ENCODE peak calls at places on chromosomes 3 and 15, in eight cellular contexts. One of them, this sample, is unnamed.

GRCh38 chr15:40006003-40006402 is 33.0 kb downstream of the SRP14 start:
- DNase-seq in activated naive CD8-positive, alpha-beta T cell treated with anti-CD3 and anti-CD28 coated beads, Interleukin-2, amount 50 U/mL, for 24 hours: no peak
- DNase-seq in CD8-positive, alpha-beta memory T cell: no peak
- DNase-seq in sigmoid colon: no peak
- DNase-seq in anterior cingulate cortex: no peak
- DNase-seq in transverse colon: no peak
- DNase-seq in hippocampal formation: no peak
- DNase-seq in activated naive CD4-positive, alpha-beta T cell: no peak
- DNase-seq in this sample: no peak

GRCh38 chr3:61053781-61054496 is 197.3 kb downstream of the FHIT start:
- DNase-seq in activated naive CD8-positive, alpha-beta T cell treated with anti-CD3 and anti-CD28 coated beads, Interleukin-2, amount 50 U/mL, for 24 hours: no peak
- DNase-seq in CD8-positive, alpha-beta memory T cell: no peak
- DNase-seq in sigmoid colon: no peak
- DNase-seq in anterior cingulate cortex: no peak
- DNase-seq in transverse colon: no peak
- DNase-seq in hippocampal formation: no peak
- DNase-seq in activated naive CD4-positive, alpha-beta T cell: no peak
- DNase-seq in this sample: peak

GRCh38 chr3:36991923-36992805 is 767 bp downstream of the EPM2AIP1 start:
- DNase-seq in activated naive CD8-positive, alpha-beta T cell treated with anti-CD3 and anti-CD28 coated beads, Interleukin-2, amount 50 U/mL, for 24 hours: peak
- DNase-seq in CD8-positive, alpha-beta memory T cell: no peak
- DNase-seq in sigmoid colon: peak
- DNase-seq in anterior cingulate cortex: no peak
- DNase-seq in transverse colon: peak
- DNase-seq in hippocampal formation: no peak
- DNase-seq in activated naive CD4-positive, alpha-beta T cell: no peak
- DNase-seq in this sample: no peak

GRCh38 chr3:150238995-150239612 is 169.0 kb upstream of the TSC22D2 start:
- DNase-seq in activated naive CD8-positive, alpha-beta T cell treated with anti-CD3 and anti-CD28 coated beads, Interleukin-2, amount 50 U/mL, for 24 hours: no peak
- DNase-seq in CD8-positive, alpha-beta memory T cell: no peak
- DNase-seq in sigmoid colon: no peak
- DNase-seq in anterior cingulate cortex: no peak
- DNase-seq in transverse colon: peak
- DNase-seq in hippocampal formation: no peak
- DNase-seq in activated naive CD4-positive, alpha-beta T cell: no peak
- DNase-seq in this sample: peak

GRCh38 chr3:150697646-150698045 is 6.1 kb downstream of the ERICH6 start:
- DNase-seq in activated naive CD8-positive, alpha-beta T cell treated with anti-CD3 and anti-CD28 coated beads, Interleukin-2, amount 50 U/mL, for 24 hours: no peak
- DNase-seq in CD8-positive, alpha-beta memory T cell: no peak
- DNase-seq in sigmoid colon: no peak
- DNase-seq in anterior cingulate cortex: no peak
- DNase-seq in transverse colon: no peak
- DNase-seq in hippocampal formation: no peak
- DNase-seq in activated naive CD4-positive, alpha-beta T cell: no peak
- DNase-seq in this sample: no peak

GRCh38 chr15:43515731-43516130 is 1.7 kb upstream of the MAP1A start:
- DNase-seq in activated naive CD8-positive, alpha-beta T cell treated with anti-CD3 and anti-CD28 coated beads, Interleukin-2, amount 50 U/mL, for 24 hours: no peak
- DNase-seq in CD8-positive, alpha-beta memory T cell: no peak
- DNase-seq in sigmoid colon: no peak
- DNase-seq in anterior cingulate cortex: no peak
- DNase-seq in transverse colon: no peak
- DNase-seq in hippocampal formation: no peak
- DNase-seq in activated naive CD4-positive, alpha-beta T cell: no peak
- DNase-seq in this sample: no peak

GRCh38 chr15:70435369-70435768 is 328.0 kb downstream of the UACA start:
- DNase-seq in activated naive CD8-positive, alpha-beta T cell treated with anti-CD3 and anti-CD28 coated beads, Interleukin-2, amount 50 U/mL, for 24 hours: no peak
- DNase-seq in CD8-positive, alpha-beta memory T cell: no peak
- DNase-seq in sigmoid colon: no peak
- DNase-seq in anterior cingulate cortex: no peak
- DNase-seq in transverse colon: peak
- DNase-seq in hippocampal formation: no peak
- DNase-seq in activated naive CD4-positive, alpha-beta T cell: no peak
- DNase-seq in this sample: no peak

GRCh38 chr3:14461748-14462324 is 59.4 kb downstream of the SLC6A6 start:
- DNase-seq in activated naive CD8-positive, alpha-beta T cell treated with anti-CD3 and anti-CD28 coated beads, Interleukin-2, amount 50 U/mL, for 24 hours: no peak
- DNase-seq in CD8-positive, alpha-beta memory T cell: peak
- DNase-seq in sigmoid colon: no peak
- DNase-seq in anterior cingulate cortex: peak
- DNase-seq in transverse colon: peak
- DNase-seq in hippocampal formation: peak
- DNase-seq in activated naive CD4-positive, alpha-beta T cell: no peak
- DNase-seq in this sample: peak

GRCh38 chr15:38818156-38818745 is 253.6 kb upstream of the RASGRP1 start:
- DNase-seq in activated naive CD8-positive, alpha-beta T cell treated with anti-CD3 and anti-CD28 coated beads, Interleukin-2, amount 50 U/mL, for 24 hours: no peak
- DNase-seq in CD8-positive, alpha-beta memory T cell: no peak
- DNase-seq in sigmoid colon: peak
- DNase-seq in anterior cingulate cortex: peak
- DNase-seq in transverse colon: no peak
- DNase-seq in hippocampal formation: no peak
- DNase-seq in activated naive CD4-positive, alpha-beta T cell: no peak
- DNase-seq in this sample: no peak

GRCh38 chr3:145313751-145314150 is 847.2 kb downstream of the PLOD2 start:
- DNase-seq in activated naive CD8-positive, alpha-beta T cell treated with anti-CD3 and anti-CD28 coated beads, Interleukin-2, amount 50 U/mL, for 24 hours: no peak
- DNase-seq in CD8-positive, alpha-beta memory T cell: no peak
- DNase-seq in sigmoid colon: no peak
- DNase-seq in anterior cingulate cortex: no peak
- DNase-seq in transverse colon: no peak
- DNase-seq in hippocampal formation: no peak
- DNase-seq in activated naive CD4-positive, alpha-beta T cell: no peak
- DNase-seq in this sample: no peak

GRCh38 chr15:46709461-46709860 is 1007.8 kb upstream of the SEMA6D start:
- DNase-seq in activated naive CD8-positive, alpha-beta T cell treated with anti-CD3 and anti-CD28 coated beads, Interleukin-2, amount 50 U/mL, for 24 hours: no peak
- DNase-seq in CD8-positive, alpha-beta memory T cell: no peak
- DNase-seq in sigmoid colon: no peak
- DNase-seq in anterior cingulate cortex: no peak
- DNase-seq in transverse colon: no peak
- DNase-seq in hippocampal formation: no peak
- DNase-seq in activated naive CD4-positive, alpha-beta T cell: no peak
- DNase-seq in this sample: no peak

GRCh38 chr3:48993834-48994233 is 3.8 kb downstream of the P4HTM start:
- DNase-seq in activated naive CD8-positive, alpha-beta T cell treated with anti-CD3 and anti-CD28 coated beads, Interleukin-2, amount 50 U/mL, for 24 hours: no peak
- DNase-seq in CD8-positive, alpha-beta memory T cell: no peak
- DNase-seq in sigmoid colon: no peak
- DNase-seq in anterior cingulate cortex: no peak
- DNase-seq in transverse colon: no peak
- DNase-seq in hippocampal formation: no peak
- DNase-seq in activated naive CD4-positive, alpha-beta T cell: no peak
- DNase-seq in this sample: no peak

GRCh38 chr3:137163958-137164357 is 206.2 kb downstream of the IL20RB start:
- DNase-seq in activated naive CD8-positive, alpha-beta T cell treated with anti-CD3 and anti-CD28 coated beads, Interleukin-2, amount 50 U/mL, for 24 hours: no peak
- DNase-seq in CD8-positive, alpha-beta memory T cell: no peak
- DNase-seq in sigmoid colon: no peak
- DNase-seq in anterior cingulate cortex: no peak
- DNase-seq in transverse colon: no peak
- DNase-seq in hippocampal formation: no peak
- DNase-seq in activated naive CD4-positive, alpha-beta T cell: no peak
- DNase-seq in this sample: no peak

GRCh38 chr3:190038050-190038631 is 82.6 kb downstream of the P3H2 start:
- DNase-seq in activated naive CD8-positive, alpha-beta T cell treated with anti-CD3 and anti-CD28 coated beads, Interleukin-2, amount 50 U/mL, for 24 hours: no peak
- DNase-seq in CD8-positive, alpha-beta memory T cell: no peak
- DNase-seq in sigmoid colon: peak
- DNase-seq in anterior cingulate cortex: no peak
- DNase-seq in transverse colon: peak
- DNase-seq in hippocampal formation: no peak
- DNase-seq in activated naive CD4-positive, alpha-beta T cell: no peak
- DNase-seq in this sample: peak

GRCh38 chr3:16942955-16943354 is 58.2 kb downstream of the PLCL2 start:
- DNase-seq in activated naive CD8-positive, alpha-beta T cell treated with anti-CD3 and anti-CD28 coated beads, Interleukin-2, amount 50 U/mL, for 24 hours: no peak
- DNase-seq in CD8-positive, alpha-beta memory T cell: no peak
- DNase-seq in sigmoid colon: no peak
- DNase-seq in anterior cingulate cortex: no peak
- DNase-seq in transverse colon: no peak
- DNase-seq in hippocampal formation: no peak
- DNase-seq in activated naive CD4-positive, alpha-beta T cell: no peak
- DNase-seq in this sample: no peak

GRCh38 chr3:99534951-99535704 is 103.3 kb upstream of the COL8A1 start:
- DNase-seq in activated naive CD8-positive, alpha-beta T cell treated with anti-CD3 and anti-CD28 coated beads, Interleukin-2, amount 50 U/mL, for 24 hours: no peak
- DNase-seq in CD8-positive, alpha-beta memory T cell: no peak
- DNase-seq in sigmoid colon: no peak
- DNase-seq in anterior cingulate cortex: no peak
- DNase-seq in transverse colon: no peak
- DNase-seq in hippocampal formation: no peak
- DNase-seq in activated naive CD4-positive, alpha-beta T cell: no peak
- DNase-seq in this sample: no peak

GRCh38 chr15:84099181-84099580 is 136.4 kb upstream of the GOLGA6L4 start:
- DNase-seq in activated naive CD8-positive, alpha-beta T cell treated with anti-CD3 and anti-CD28 coated beads, Interleukin-2, amount 50 U/mL, for 24 hours: no peak
- DNase-seq in CD8-positive, alpha-beta memory T cell: no peak
- DNase-seq in sigmoid colon: no peak
- DNase-seq in anterior cingulate cortex: no peak
- DNase-seq in transverse colon: peak
- DNase-seq in hippocampal formation: no peak
- DNase-seq in activated naive CD4-positive, alpha-beta T cell: no peak
- DNase-seq in this sample: peak

GRCh38 chr3:57165637-57166036 is 484 bp upstream of the IL17RD start:
- DNase-seq in activated naive CD8-positive, alpha-beta T cell treated with anti-CD3 and anti-CD28 coated beads, Interleukin-2, amount 50 U/mL, for 24 hours: no peak
- DNase-seq in CD8-positive, alpha-beta memory T cell: no peak
- DNase-seq in sigmoid colon: no peak
- DNase-seq in anterior cingulate cortex: no peak
- DNase-seq in transverse colon: no peak
- DNase-seq in hippocampal formation: no peak
- DNase-seq in activated naive CD4-positive, alpha-beta T cell: no peak
- DNase-seq in this sample: no peak

GRCh38 chr3:192825657-192826200 is 91.9 kb downstream of the MB21D2 start:
- DNase-seq in activated naive CD8-positive, alpha-beta T cell treated with anti-CD3 and anti-CD28 coated beads, Interleukin-2, amount 50 U/mL, for 24 hours: no peak
- DNase-seq in CD8-positive, alpha-beta memory T cell: no peak
- DNase-seq in sigmoid colon: no peak
- DNase-seq in anterior cingulate cortex: no peak
- DNase-seq in transverse colon: peak
- DNase-seq in hippocampal formation: no peak
- DNase-seq in activated naive CD4-positive, alpha-beta T cell: no peak
- DNase-seq in this sample: peak

GRCh38 chr3:128518587-128519490 is 25.8 kb upstream of the GATA2 start:
- DNase-seq in activated naive CD8-positive, alpha-beta T cell treated with anti-CD3 and anti-CD28 coated beads, Interleukin-2, amount 50 U/mL, for 24 hours: no peak
- DNase-seq in CD8-positive, alpha-beta memory T cell: no peak
- DNase-seq in sigmoid colon: no peak
- DNase-seq in anterior cingulate cortex: no peak
- DNase-seq in transverse colon: no peak
- DNase-seq in hippocampal formation: no peak
- DNase-seq in activated naive CD4-positive, alpha-beta T cell: no peak
- DNase-seq in this sample: no peak

GRCh38 chr3:38648659-38649499 is 608 bp downstream of the SCN5A start:
- DNase-seq in activated naive CD8-positive, alpha-beta T cell treated with anti-CD3 and anti-CD28 coated beads, Interleukin-2, amount 50 U/mL, for 24 hours: no peak
- DNase-seq in CD8-positive, alpha-beta memory T cell: no peak
- DNase-seq in sigmoid colon: peak
- DNase-seq in anterior cingulate cortex: no peak
- DNase-seq in transverse colon: no peak
- DNase-seq in hippocampal formation: no peak
- DNase-seq in activated naive CD4-positive, alpha-beta T cell: no peak
- DNase-seq in this sample: peak

GRCh38 chr3:78633626-78634025 is 1134.2 kb downstream of the ROBO1 start:
- DNase-seq in activated naive CD8-positive, alpha-beta T cell treated with anti-CD3 and anti-CD28 coated beads, Interleukin-2, amount 50 U/mL, for 24 hours: no peak
- DNase-seq in CD8-positive, alpha-beta memory T cell: no peak
- DNase-seq in sigmoid colon: no peak
- DNase-seq in anterior cingulate cortex: no peak
- DNase-seq in transverse colon: no peak
- DNase-seq in hippocampal formation: no peak
- DNase-seq in activated naive CD4-positive, alpha-beta T cell: no peak
- DNase-seq in this sample: no peak

GRCh38 chr15:73752817-73753214 is 335 bp downstream of the INSYN1 start:
- DNase-seq in activated naive CD8-positive, alpha-beta T cell treated with anti-CD3 and anti-CD28 coated beads, Interleukin-2, amount 50 U/mL, for 24 hours: no peak
- DNase-seq in CD8-positive, alpha-beta memory T cell: no peak
- DNase-seq in sigmoid colon: no peak
- DNase-seq in anterior cingulate cortex: no peak
- DNase-seq in transverse colon: no peak
- DNase-seq in hippocampal formation: no peak
- DNase-seq in activated naive CD4-positive, alpha-beta T cell: no peak
- DNase-seq in this sample: no peak

GRCh38 chr15:41838400-41838897 is at the start of gene PLA2G4B:
- DNase-seq in activated naive CD8-positive, alpha-beta T cell treated with anti-CD3 and anti-CD28 coated beads, Interleukin-2, amount 50 U/mL, for 24 hours: no peak
- DNase-seq in CD8-positive, alpha-beta memory T cell: no peak
- DNase-seq in sigmoid colon: no peak
- DNase-seq in anterior cingulate cortex: no peak
- DNase-seq in transverse colon: peak
- DNase-seq in hippocampal formation: no peak
- DNase-seq in activated naive CD4-positive, alpha-beta T cell: no peak
- DNase-seq in this sample: no peak

GRCh38 chr3:87145553-87145952 is 81.6 kb upstream of the CHMP2B start:
- DNase-seq in activated naive CD8-positive, alpha-beta T cell treated with anti-CD3 and anti-CD28 coated beads, Interleukin-2, amount 50 U/mL, for 24 hours: peak
- DNase-seq in CD8-positive, alpha-beta memory T cell: no peak
- DNase-seq in sigmoid colon: no peak
- DNase-seq in anterior cingulate cortex: no peak
- DNase-seq in transverse colon: peak
- DNase-seq in hippocampal formation: no peak
- DNase-seq in activated naive CD4-positive, alpha-beta T cell: no peak
- DNase-seq in this sample: peak

GRCh38 chr15:69002783-69003182 is 11.7 kb upstream of the NOX5 start:
- DNase-seq in activated naive CD8-positive, alpha-beta T cell treated with anti-CD3 and anti-CD28 coated beads, Interleukin-2, amount 50 U/mL, for 24 hours: no peak
- DNase-seq in CD8-positive, alpha-beta memory T cell: no peak
- DNase-seq in sigmoid colon: no peak
- DNase-seq in anterior cingulate cortex: no peak
- DNase-seq in transverse colon: no peak
- DNase-seq in hippocampal formation: no peak
- DNase-seq in activated naive CD4-positive, alpha-beta T cell: no peak
- DNase-seq in this sample: no peak

GRCh38 chr3:38114052-38114874 is 22.7 kb downstream of the ACAA1 start:
- DNase-seq in activated naive CD8-positive, alpha-beta T cell treated with anti-CD3 and anti-CD28 coated beads, Interleukin-2, amount 50 U/mL, for 24 hours: no peak
- DNase-seq in CD8-positive, alpha-beta memory T cell: no peak
- DNase-seq in sigmoid colon: peak
- DNase-seq in anterior cingulate cortex: no peak
- DNase-seq in transverse colon: no peak
- DNase-seq in hippocampal formation: no peak
- DNase-seq in activated naive CD4-positive, alpha-beta T cell: no peak
- DNase-seq in this sample: no peak

GRCh38 chr3:39234705-39235104 is 42.3 kb upstream of the XIRP1 start:
- DNase-seq in activated naive CD8-positive, alpha-beta T cell treated with anti-CD3 and anti-CD28 coated beads, Interleukin-2, amount 50 U/mL, for 24 hours: no peak
- DNase-seq in CD8-positive, alpha-beta memory T cell: peak
- DNase-seq in sigmoid colon: no peak
- DNase-seq in anterior cingulate cortex: no peak
- DNase-seq in transverse colon: no peak
- DNase-seq in hippocampal formation: no peak
- DNase-seq in activated naive CD4-positive, alpha-beta T cell: no peak
- DNase-seq in this sample: no peak

GRCh38 chr3:129233538-129233937 is 15.9 kb upstream of the COPG1 start:
- DNase-seq in activated naive CD8-positive, alpha-beta T cell treated with anti-CD3 and anti-CD28 coated beads, Interleukin-2, amount 50 U/mL, for 24 hours: peak
- DNase-seq in CD8-positive, alpha-beta memory T cell: no peak
- DNase-seq in sigmoid colon: peak
- DNase-seq in anterior cingulate cortex: no peak
- DNase-seq in transverse colon: peak
- DNase-seq in hippocampal formation: peak
- DNase-seq in activated naive CD4-positive, alpha-beta T cell: no peak
- DNase-seq in this sample: no peak

GRCh38 chr15:96947830-96948229 is 617.3 kb downstream of the NR2F2 start:
- DNase-seq in activated naive CD8-positive, alpha-beta T cell treated with anti-CD3 and anti-CD28 coated beads, Interleukin-2, amount 50 U/mL, for 24 hours: no peak
- DNase-seq in CD8-positive, alpha-beta memory T cell: no peak
- DNase-seq in sigmoid colon: no peak
- DNase-seq in anterior cingulate cortex: no peak
- DNase-seq in transverse colon: no peak
- DNase-seq in hippocampal formation: no peak
- DNase-seq in activated naive CD4-positive, alpha-beta T cell: no peak
- DNase-seq in this sample: no peak

GRCh38 chr3:126344380-126345041 is 12.7 kb downstream of the KLF15 start:
- DNase-seq in activated naive CD8-positive, alpha-beta T cell treated with anti-CD3 and anti-CD28 coated beads, Interleukin-2, amount 50 U/mL, for 24 hours: no peak
- DNase-seq in CD8-positive, alpha-beta memory T cell: no peak
- DNase-seq in sigmoid colon: peak
- DNase-seq in anterior cingulate cortex: no peak
- DNase-seq in transverse colon: peak
- DNase-seq in hippocampal formation: no peak
- DNase-seq in activated naive CD4-positive, alpha-beta T cell: no peak
- DNase-seq in this sample: no peak